ENCODE peak calls at places on chromosomes 3 and 15, in four cellular contexts. M is K562, A is GM12878, U is HepG2. T is an unnamed sample. For H4K20me1, the result is how much of the 10 kb centered on the place peaks cover.

GRCh38 chr3:194939949-194940770 is 254.5 kb downstream of the FAM43A start:
- DNase-seq in M (no peak), A (no peak), U (no peak), T (no peak)

GRCh38 chr3:36615861-36616260 is 148.5 kb downstream of the DCLK3 start:
- DNase-seq in M (no peak), A (no peak), U (no peak), T (no peak)

GRCh38 chr3:117846238-117846637 is 1136.7 kb downstream of the TUSC7 start:
- DNase-seq in M (no peak), A (no peak), U (no peak), T (no peak)

GRCh38 chr3:111965484-111965883 is 13.3 kb upstream of the ABHD10 start:
- DNase-seq in M (no peak), A (no peak), U (no peak), T (no peak)

GRCh38 chr3:40191850-40192448 is 117.6 kb upstream of the EIF1B start:
- DNase-seq in M (peak), A (no peak), U (peak), T (peak)

GRCh38 chr15:33722005-33722672 is 246.2 kb upstream of the CHRM5 start:
- DNase-seq in M (no peak), A (peak), U (no peak), T (no peak)

GRCh38 chr15:47415539-47415971 is 301.8 kb upstream of the SEMA6D start:
- DNase-seq in M (no peak), A (no peak), U (peak), T (no peak)

GRCh38 chr15:43266834-43267233 is at the start of gene TGM5:
- DNase-seq in M (no peak), A (no peak), U (no peak), T (no peak)

GRCh38 chr3:69232447-69232846 is 110.1 kb upstream of the LMOD3 start:
- DNase-seq in M (no peak), A (no peak), U (no peak), T (no peak)

DNA sequence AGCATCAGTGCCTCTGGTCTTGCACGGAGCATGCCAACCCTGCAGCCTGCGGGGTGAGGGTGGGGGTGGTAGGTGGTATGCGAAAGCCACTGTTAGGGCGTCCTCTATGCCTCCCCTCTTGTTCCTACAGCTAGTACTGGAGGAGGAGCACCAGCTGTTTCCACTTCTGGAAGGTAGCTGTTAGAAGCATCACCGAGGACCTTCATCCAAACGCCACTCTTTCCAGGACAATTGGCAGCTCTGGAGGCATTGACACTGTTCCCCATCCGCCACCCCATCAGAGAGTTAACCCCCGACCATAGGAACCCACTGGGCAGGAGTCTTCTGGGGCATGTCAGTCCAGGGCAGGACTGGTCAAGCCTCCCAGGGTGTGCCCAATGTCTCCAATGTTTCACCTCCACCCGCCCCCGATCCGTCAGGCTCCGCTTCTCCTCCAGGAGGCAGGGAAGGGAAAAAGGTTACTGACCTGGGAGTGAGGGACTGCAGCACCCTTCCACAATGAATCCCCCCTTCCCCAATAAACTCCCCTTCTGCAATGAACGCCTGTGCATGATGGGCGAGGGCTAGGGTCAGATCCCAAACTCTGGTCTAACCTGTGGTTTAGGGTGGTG is 487 bp downstream of the DUOX2 start:
- DNase-seq in M (no peak), A (no peak), U (no peak), T (no peak)
- TF ChIP-seq EZH2 in M (no peak), A (no peak), U (peak), T (no peak)

GRCh38 chr3:12909710-12910109 is 68.3 kb upstream of the RPL32 start:
- DNase-seq in M (no peak), A (no peak), U (no peak), T (no peak)

GRCh38 chr3:12907729-12908128 is 66.4 kb upstream of the RPL32 start:
- DNase-seq in M (no peak), A (no peak), U (no peak), T (peak)

GRCh38 chr3:12908136-12908730 is 66.9 kb upstream of the RPL32 start:
- DNase-seq in M (no peak), A (no peak), U (no peak), T (no peak)

GRCh38 chr3:12907296-12907695 is 65.9 kb upstream of the RPL32 start:
- DNase-seq in M (no peak), A (no peak), U (no peak), T (no peak)

DNA sequence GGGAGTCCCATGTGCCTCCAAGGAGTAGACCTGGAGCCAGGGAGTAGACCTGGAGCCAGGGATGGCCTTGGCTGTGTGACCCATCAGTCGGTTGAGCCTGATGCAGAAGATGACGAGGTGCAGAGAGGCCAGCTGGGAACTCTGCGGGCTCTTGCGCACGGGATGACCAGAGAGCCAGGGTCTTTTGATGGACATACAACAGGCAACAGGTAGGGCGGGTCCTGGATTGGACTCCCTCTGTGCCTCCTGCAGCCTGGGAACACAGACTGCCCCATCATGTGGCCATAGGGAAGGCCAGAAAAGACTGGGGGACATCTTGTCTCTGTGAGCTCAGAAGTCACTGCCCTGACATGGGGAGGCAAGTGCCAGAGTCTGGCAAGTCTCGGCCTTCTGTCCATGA is 67.5 kb upstream of the RPL32 start:
- DNase-seq in M (no peak), A (no peak), U (no peak), T (no peak)
- H4K20me1 ChIP-seq in M (under half), A (under half), U (under half), T (under half)

GRCh38 chr15:62571072-62571471 is 406.0 kb upstream of the C2CD4B start:
- DNase-seq in M (no peak), A (no peak), U (no peak), T (no peak)

GRCh38 chr15:62570405-62570783 is 405.3 kb upstream of the C2CD4B start:
- DNase-seq in M (no peak), A (no peak), U (no peak), T (no peak)

GRCh38 chr15:62569460-62570404 is 404.6 kb upstream of the C2CD4B start:
- DNase-seq in M (no peak), A (no peak), U (peak), T (no peak)

GRCh38 chr15:62573856-62574255 is 408.8 kb upstream of the C2CD4B start:
- DNase-seq in M (no peak), A (no peak), U (no peak), T (no peak)

GRCh38 chr15:62572797-62573196 is 407.7 kb upstream of the C2CD4B start:
- DNase-seq in M (no peak), A (no peak), U (peak), T (peak)
- TF ChIP-seq JUNB in M (no peak), A (no peak), U (no peak), T (no peak)

GRCh38 chr3:32821686-32822296 is 4.0 kb downstream of the TRIM71 start:
- DNase-seq in M (peak), A (no peak), U (no peak), T (peak)
- TF ChIP-seq EZH2 in M (peak), A (no peak), U (no peak), T (no peak)